ENCODE peak calls at places on chromosome 7, in eight cellular contexts. One of them, this sample, is unnamed.

GRCh38 chr7:152699101-152699500 is 23.2 kb upstream of the XRCC2 start:
- DNase-seq in SK-N-SH: peak
- DNase-seq in epithelial cell of esophagus: no peak
- DNase-seq in adrenal gland: no peak
- DNase-seq in A549: no peak
- DNase-seq in thyroid gland: no peak
- DNase-seq in NB4: no peak
- DNase-seq in CD8-positive, alpha-beta T cell: no peak
- DNase-seq in this sample: no peak

GRCh38 chr7:121137580-121137979 is 149.1 kb downstream of the CPED1 start:
- DNase-seq in SK-N-SH: no peak
- DNase-seq in epithelial cell of esophagus: no peak
- DNase-seq in adrenal gland: no peak
- DNase-seq in A549: no peak
- DNase-seq in thyroid gland: no peak
- DNase-seq in NB4: no peak
- DNase-seq in CD8-positive, alpha-beta T cell: no peak
- DNase-seq in this sample: no peak

GRCh38 chr7:19061331-19061730 is 56.1 kb downstream of the TWIST1 start:
- DNase-seq in SK-N-SH: no peak
- DNase-seq in epithelial cell of esophagus: no peak
- DNase-seq in adrenal gland: no peak
- DNase-seq in A549: no peak
- DNase-seq in thyroid gland: no peak
- DNase-seq in NB4: no peak
- DNase-seq in CD8-positive, alpha-beta T cell: no peak
- DNase-seq in this sample: peak

GRCh38 chr7:37110641-37111421 is 337.8 kb downstream of the ELMO1 start:
- DNase-seq in SK-N-SH: no peak
- DNase-seq in epithelial cell of esophagus: no peak
- DNase-seq in adrenal gland: no peak
- DNase-seq in A549: no peak
- DNase-seq in thyroid gland: no peak
- DNase-seq in NB4: peak
- DNase-seq in CD8-positive, alpha-beta T cell: no peak
- DNase-seq in this sample: no peak

GRCh38 chr7:47143344-47143743 is 438.6 kb downstream of the TNS3 start:
- DNase-seq in SK-N-SH: no peak
- DNase-seq in epithelial cell of esophagus: no peak
- DNase-seq in adrenal gland: no peak
- DNase-seq in A549: no peak
- DNase-seq in thyroid gland: no peak
- DNase-seq in NB4: no peak
- DNase-seq in CD8-positive, alpha-beta T cell: no peak
- DNase-seq in this sample: peak

GRCh38 chr7:92517626-92518025 is 10.7 kb downstream of the PEX1 start:
- DNase-seq in SK-N-SH: no peak
- DNase-seq in epithelial cell of esophagus: no peak
- DNase-seq in adrenal gland: no peak
- DNase-seq in A549: no peak
- DNase-seq in thyroid gland: no peak
- DNase-seq in NB4: no peak
- DNase-seq in CD8-positive, alpha-beta T cell: no peak
- DNase-seq in this sample: no peak

GRCh38 chr7:74092964-74093339 is 9.3 kb downstream of the LIMK1 start:
- DNase-seq in SK-N-SH: peak
- DNase-seq in epithelial cell of esophagus: no peak
- DNase-seq in adrenal gland: peak
- DNase-seq in A549: no peak
- DNase-seq in thyroid gland: peak
- DNase-seq in NB4: peak
- DNase-seq in CD8-positive, alpha-beta T cell: no peak
- DNase-seq in this sample: peak

GRCh38 chr7:124810605-124811004 is 45.0 kb upstream of the GPR37 start:
- DNase-seq in SK-N-SH: no peak
- DNase-seq in epithelial cell of esophagus: no peak
- DNase-seq in adrenal gland: no peak
- DNase-seq in A549: no peak
- DNase-seq in thyroid gland: no peak
- DNase-seq in NB4: no peak
- DNase-seq in CD8-positive, alpha-beta T cell: no peak
- DNase-seq in this sample: no peak

GRCh38 chr7:2008101-2008935 is 224.4 kb downstream of the MAD1L1 start:
- DNase-seq in SK-N-SH: no peak
- DNase-seq in epithelial cell of esophagus: no peak
- DNase-seq in adrenal gland: no peak
- DNase-seq in A549: no peak
- DNase-seq in thyroid gland: no peak
- DNase-seq in NB4: no peak
- DNase-seq in CD8-positive, alpha-beta T cell: no peak
- DNase-seq in this sample: no peak
- TF ChIP-seq CTCF in SK-N-SH: no peak
- TF ChIP-seq CTCF in epithelial cell of esophagus: no peak
- TF ChIP-seq CTCF in adrenal gland: no peak
- TF ChIP-seq CTCF in A549: no peak
- TF ChIP-seq CTCF in thyroid gland: no peak
- TF ChIP-seq CTCF in NB4: no peak
- TF ChIP-seq CTCF in CD8-positive, alpha-beta T cell: no peak
- TF ChIP-seq CTCF in this sample: no peak

DNA sequence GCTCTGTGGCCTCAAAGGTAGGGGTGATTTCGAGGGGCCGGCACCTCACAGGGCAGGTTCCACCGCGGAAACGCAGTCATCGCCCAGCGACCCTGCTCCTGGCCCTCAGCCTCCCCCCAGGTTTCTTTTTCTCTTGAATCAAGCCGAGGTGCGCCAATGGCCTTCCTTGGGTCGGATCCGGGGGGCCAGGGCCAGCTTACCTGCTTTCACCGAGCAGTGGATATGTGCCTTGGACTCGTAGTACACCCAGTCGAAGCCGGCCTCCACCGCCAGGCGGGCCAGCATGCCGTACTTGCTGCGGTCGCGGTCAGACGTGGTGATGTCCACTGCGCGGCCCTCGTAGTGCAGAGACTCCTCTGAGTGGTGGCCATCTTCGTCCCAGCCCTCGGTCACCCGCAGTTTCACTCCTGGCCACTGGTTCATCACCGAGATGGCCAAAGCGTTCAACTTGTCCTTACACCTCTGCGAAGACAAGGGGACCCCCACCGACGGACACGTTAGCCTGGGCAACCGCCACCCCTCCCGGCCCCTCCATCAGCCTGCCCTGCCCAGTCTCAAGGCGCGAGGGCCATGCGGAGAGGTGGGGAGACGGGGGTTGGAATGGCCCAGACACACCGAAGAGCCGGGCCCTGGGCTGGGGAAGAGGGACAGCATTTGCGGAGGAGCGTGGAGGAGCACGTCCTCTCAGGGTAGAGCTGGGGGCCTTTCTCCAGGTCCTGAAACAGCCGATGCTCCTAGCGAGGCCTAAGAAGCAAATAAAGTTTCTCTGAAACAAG is 6.0 kb downstream of the SHH start:
- DNase-seq in SK-N-SH: peak
- DNase-seq in epithelial cell of esophagus: no peak
- DNase-seq in adrenal gland: no peak
- DNase-seq in A549: no peak
- DNase-seq in thyroid gland: no peak
- DNase-seq in NB4: no peak
- DNase-seq in CD8-positive, alpha-beta T cell: no peak
- DNase-seq in this sample: no peak
- H3K4me3 ChIP-seq in SK-N-SH: no peak
- H3K4me3 ChIP-seq in epithelial cell of esophagus: no peak
- H3K4me3 ChIP-seq in adrenal gland: no peak
- H3K4me3 ChIP-seq in A549: no peak
- H3K4me3 ChIP-seq in thyroid gland: no peak
- H3K4me3 ChIP-seq in NB4: no peak
- H3K4me3 ChIP-seq in CD8-positive, alpha-beta T cell: peak
- H3K4me3 ChIP-seq in this sample: no peak

GRCh38 chr7:85183296-85183695 is 3.6 kb downstream of the SEMA3D start:
- DNase-seq in SK-N-SH: no peak
- DNase-seq in epithelial cell of esophagus: no peak
- DNase-seq in adrenal gland: no peak
- DNase-seq in A549: no peak
- DNase-seq in thyroid gland: no peak
- DNase-seq in NB4: no peak
- DNase-seq in CD8-positive, alpha-beta T cell: no peak
- DNase-seq in this sample: no peak

GRCh38 chr7:85184599-85185354 is 2.1 kb downstream of the SEMA3D start:
- DNase-seq in SK-N-SH: peak
- DNase-seq in epithelial cell of esophagus: no peak
- DNase-seq in adrenal gland: peak
- DNase-seq in A549: no peak
- DNase-seq in thyroid gland: peak
- DNase-seq in NB4: no peak
- DNase-seq in CD8-positive, alpha-beta T cell: no peak
- DNase-seq in this sample: peak

GRCh38 chr7:85186083-85186520 is 754 bp downstream of the SEMA3D start:
- DNase-seq in SK-N-SH: peak
- DNase-seq in epithelial cell of esophagus: peak
- DNase-seq in adrenal gland: peak
- DNase-seq in A549: peak
- DNase-seq in thyroid gland: peak
- DNase-seq in NB4: no peak
- DNase-seq in CD8-positive, alpha-beta T cell: no peak
- DNase-seq in this sample: peak

GRCh38 chr7:85185355-85186082 is 1.3 kb downstream of the SEMA3D start:
- DNase-seq in SK-N-SH: peak
- DNase-seq in epithelial cell of esophagus: peak
- DNase-seq in adrenal gland: peak
- DNase-seq in A549: peak
- DNase-seq in thyroid gland: peak
- DNase-seq in NB4: no peak
- DNase-seq in CD8-positive, alpha-beta T cell: no peak
- DNase-seq in this sample: peak

DNA sequence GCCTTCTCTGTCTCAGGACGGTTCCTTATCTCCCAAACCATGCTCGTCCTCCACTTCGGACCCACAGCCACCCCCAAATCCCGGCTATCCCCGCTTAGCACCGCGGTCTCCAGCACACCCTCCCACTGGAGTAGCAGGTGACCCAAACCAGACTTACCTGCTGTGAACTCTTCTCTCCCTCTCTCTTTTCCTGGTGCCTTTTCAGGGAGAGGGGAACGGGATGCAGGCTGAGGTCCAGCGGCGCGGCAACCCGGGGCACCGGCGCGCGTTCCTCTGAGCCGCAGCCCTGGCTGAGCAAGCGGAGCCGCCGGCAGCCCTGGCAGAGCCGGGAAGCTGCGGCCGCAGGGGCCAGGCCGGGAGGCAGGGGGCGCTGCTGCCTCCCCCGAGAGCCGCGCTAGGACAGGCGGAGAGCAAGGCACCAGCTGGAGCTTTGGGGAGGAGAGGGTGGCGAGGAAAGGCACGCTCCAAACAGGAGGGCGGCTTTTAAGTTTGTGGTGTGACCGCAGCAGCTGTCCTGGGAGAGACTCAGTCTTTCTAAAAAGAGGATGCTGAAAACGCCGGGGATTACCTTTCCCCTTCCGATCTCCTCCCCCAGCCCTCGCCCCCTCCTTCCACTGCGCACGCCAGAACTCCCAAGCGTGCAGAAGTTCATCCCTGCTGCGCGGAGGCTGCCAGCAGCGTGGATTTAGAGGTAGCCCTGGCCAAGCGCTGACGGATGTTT is at the start of gene SEMA3D:
- DNase-seq in SK-N-SH: peak
- DNase-seq in epithelial cell of esophagus: peak
- DNase-seq in adrenal gland: peak
- DNase-seq in A549: peak
- DNase-seq in thyroid gland: peak
- DNase-seq in NB4: peak
- DNase-seq in CD8-positive, alpha-beta T cell: no peak
- DNase-seq in this sample: peak
- TF ChIP-seq CTCF in SK-N-SH: peak
- TF ChIP-seq CTCF in epithelial cell of esophagus: peak
- TF ChIP-seq CTCF in adrenal gland: peak
- TF ChIP-seq CTCF in A549: peak
- TF ChIP-seq CTCF in thyroid gland: peak
- TF ChIP-seq CTCF in NB4: peak
- TF ChIP-seq CTCF in CD8-positive, alpha-beta T cell: no peak
- TF ChIP-seq CTCF in this sample: peak

GRCh38 chr7:100951172-100951571 is 1.8 kb downstream of the MUC3A start:
- DNase-seq in SK-N-SH: no peak
- DNase-seq in epithelial cell of esophagus: no peak
- DNase-seq in adrenal gland: no peak
- DNase-seq in A549: no peak
- DNase-seq in thyroid gland: no peak
- DNase-seq in NB4: no peak
- DNase-seq in CD8-positive, alpha-beta T cell: no peak
- DNase-seq in this sample: no peak

GRCh38 chr7:100949227-100949930 is at the start of gene MUC3A:
- DNase-seq in SK-N-SH: no peak
- DNase-seq in epithelial cell of esophagus: no peak
- DNase-seq in adrenal gland: no peak
- DNase-seq in A549: no peak
- DNase-seq in thyroid gland: no peak
- DNase-seq in NB4: no peak
- DNase-seq in CD8-positive, alpha-beta T cell: no peak
- DNase-seq in this sample: no peak

GRCh38 chr7:100951888-100952560 is 2.7 kb downstream of the MUC3A start:
- DNase-seq in SK-N-SH: no peak
- DNase-seq in epithelial cell of esophagus: no peak
- DNase-seq in adrenal gland: no peak
- DNase-seq in A549: no peak
- DNase-seq in thyroid gland: no peak
- DNase-seq in NB4: no peak
- DNase-seq in CD8-positive, alpha-beta T cell: no peak
- DNase-seq in this sample: no peak

GRCh38 chr7:100947792-100948191 is 1.5 kb upstream of the MUC3A start:
- DNase-seq in SK-N-SH: no peak
- DNase-seq in epithelial cell of esophagus: no peak
- DNase-seq in adrenal gland: no peak
- DNase-seq in A549: no peak
- DNase-seq in thyroid gland: no peak
- DNase-seq in NB4: no peak
- DNase-seq in CD8-positive, alpha-beta T cell: no peak
- DNase-seq in this sample: no peak

GRCh38 chr7:100949931-100950443 is 653 bp downstream of the MUC3A start:
- DNase-seq in SK-N-SH: no peak
- DNase-seq in epithelial cell of esophagus: no peak
- DNase-seq in adrenal gland: no peak
- DNase-seq in A549: no peak
- DNase-seq in thyroid gland: no peak
- DNase-seq in NB4: no peak
- DNase-seq in CD8-positive, alpha-beta T cell: no peak
- DNase-seq in this sample: no peak
- H3K4me3 ChIP-seq in SK-N-SH: no peak
- H3K4me3 ChIP-seq in epithelial cell of esophagus: no peak
- H3K4me3 ChIP-seq in adrenal gland: no peak
- H3K4me3 ChIP-seq in A549: no peak
- H3K4me3 ChIP-seq in thyroid gland: no peak
- H3K4me3 ChIP-seq in NB4: no peak
- H3K4me3 ChIP-seq in CD8-positive, alpha-beta T cell: no peak
- H3K4me3 ChIP-seq in this sample: no peak

DNA sequence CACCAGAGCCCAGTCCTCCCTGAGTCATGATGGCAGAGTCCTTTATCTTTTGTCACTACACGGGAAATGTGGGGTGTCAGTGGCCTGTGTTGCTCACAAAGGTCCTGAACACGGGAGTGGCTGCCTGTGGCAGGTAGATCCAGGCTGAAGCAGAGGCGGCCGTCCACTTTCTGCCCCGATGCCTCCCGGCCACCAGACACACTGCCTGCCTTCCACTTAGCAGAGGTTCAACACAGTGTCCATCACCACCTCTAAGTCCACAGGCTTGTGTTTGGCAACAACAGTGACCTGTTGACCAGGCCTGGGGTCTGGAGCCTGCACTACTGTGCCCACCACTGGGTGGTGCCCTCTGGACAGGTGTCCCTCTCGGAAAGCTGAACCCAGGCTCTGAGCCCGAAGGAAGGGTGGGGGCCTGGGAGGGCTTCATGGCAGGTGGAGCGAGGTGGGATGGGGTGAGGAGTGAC is 49.9 kb upstream of the CAMK2B start:
- DNase-seq in SK-N-SH: peak
- DNase-seq in epithelial cell of esophagus: no peak
- DNase-seq in adrenal gland: peak
- DNase-seq in A549: no peak
- DNase-seq in thyroid gland: peak
- DNase-seq in NB4: no peak
- DNase-seq in CD8-positive, alpha-beta T cell: no peak
- DNase-seq in this sample: no peak
- TF ChIP-seq CTCF in SK-N-SH: peak
- TF ChIP-seq CTCF in epithelial cell of esophagus: no peak
- TF ChIP-seq CTCF in adrenal gland: peak
- TF ChIP-seq CTCF in A549: peak
- TF ChIP-seq CTCF in thyroid gland: peak
- TF ChIP-seq CTCF in NB4: peak
- TF ChIP-seq CTCF in CD8-positive, alpha-beta T cell: no peak
- TF ChIP-seq CTCF in this sample: peak

This sample was measured in cardiac fibroblast.